ENCODE peak calls at places on chromosomes 2 and 18, in four cellular contexts. U is HTR-8/SVneo, Q is neural progenitor cell, L is DMS153. O is an unnamed sample.

GRCh38 chr2:110732422-110733413 is at the start of gene ACOXL:
- DNase-seq in U (no peak), Q (peak), L (no peak), O (no peak)

GRCh38 chr2:28271914-28272240 is 120.8 kb upstream of the FOSL2 start:
- DNase-seq in U (no peak), Q (no peak), L (no peak), O (no peak)

GRCh38 chr18:46324556-46324955 is 220.4 kb downstream of the HAUS1 start:
- DNase-seq in U (peak), Q (no peak), L (peak), O (peak)

GRCh38 chr2:145623136-145623535 is 1103.2 kb upstream of the ZEB2 start:
- DNase-seq in U (no peak), Q (no peak), L (no peak), O (no peak)

GRCh38 chr2:10411557-10411956 is 36.6 kb downstream of the ODC1 start:
- DNase-seq in U (no peak), Q (no peak), L (no peak), O (no peak)

GRCh38 chr2:122519366-122519765 is 763.9 kb downstream of the TSN start:
- DNase-seq in U (no peak), Q (peak), L (no peak), O (no peak)

GRCh38 chr2:236849508-236849907 is 236.2 kb upstream of the COPS8 start:
- DNase-seq in U (no peak), Q (no peak), L (no peak), O (no peak)

GRCh38 chr2:55108456-55108855 is 58.2 kb upstream of the RTN4 start:
- DNase-seq in U (no peak), Q (no peak), L (no peak), O (no peak)

GRCh38 chr2:28469947-28470585 is 25.8 kb upstream of the PLB1 start:
- DNase-seq in U (no peak), Q (no peak), L (peak), O (no peak)

GRCh38 chr2:163732718-163733117 is 3.1 kb downstream of the FIGN start:
- DNase-seq in U (no peak), Q (no peak), L (no peak), O (no peak)

GRCh38 chr2:17445744-17446143 is 72.5 kb downstream of the RAD51AP2 start:
- DNase-seq in U (no peak), Q (no peak), L (no peak), O (no peak)

GRCh38 chr2:218879881-218880748 is 537 bp upstream of the WNT10A start:
- DNase-seq in U (no peak), Q (no peak), L (no peak), O (no peak)

GRCh38 chr2:217330647-217331046 is 470.8 kb upstream of the TNP1 start:
- DNase-seq in U (no peak), Q (no peak), L (no peak), O (no peak)

GRCh38 chr18:56322403-56322802 is 316.0 kb downstream of the TXNL1 start:
- DNase-seq in U (no peak), Q (peak), L (no peak), O (no peak)

GRCh38 chr2:123696799-123697410 is 328.2 kb upstream of the CNTNAP5 start:
- DNase-seq in U (no peak), Q (no peak), L (no peak), O (no peak)

GRCh38 chr2:239589270-239589825 is 188.5 kb upstream of the HDAC4 start:
- DNase-seq in U (no peak), Q (no peak), L (no peak), O (no peak)

GRCh38 chr2:168594778-168595177 is 138.7 kb downstream of the CERS6 start:
- DNase-seq in U (no peak), Q (no peak), L (no peak), O (no peak)

GRCh38 chr18:2191180-2191790 is 380.0 kb downstream of the METTL4 start:
- DNase-seq in U (no peak), Q (no peak), L (no peak), O (no peak)

GRCh38 chr18:6362559-6363129 is 52.1 kb downstream of the L3MBTL4 start:
- DNase-seq in U (no peak), Q (no peak), L (no peak), O (no peak)

GRCh38 chr2:43269706-43270105 is 43.3 kb upstream of the ZFP36L2 start:
- DNase-seq in U (no peak), Q (no peak), L (no peak), O (no peak)

GRCh38 chr2:234949762-234950434 is 1.9 kb upstream of the SH3BP4 start:
- DNase-seq in U (peak), Q (no peak), L (no peak), O (peak)

GRCh38 chr2:127627740-127628571 is 18.0 kb upstream of the GPR17 start:
- DNase-seq in U (no peak), Q (no peak), L (no peak), O (no peak)

GRCh38 chr2:43846140-43846793 is 7.5 kb downstream of the ABCG8 start:
- DNase-seq in U (no peak), Q (no peak), L (no peak), O (no peak)

GRCh38 chr2:165161510-165161909 is 42.3 kb downstream of the SCN3A start:
- DNase-seq in U (no peak), Q (no peak), L (no peak), O (peak)

GRCh38 chr2:28348149-28348567 is 44.5 kb upstream of the FOSL2 start:
- DNase-seq in U (no peak), Q (no peak), L (no peak), O (no peak)

GRCh38 chr2:51224790-51225189 is 192.9 kb upstream of the NRXN1 start:
- DNase-seq in U (no peak), Q (no peak), L (no peak), O (no peak)

GRCh38 chr18:37668971-37669747 is 103.6 kb upstream of the CELF4 start:
- DNase-seq in U (no peak), Q (peak), L (peak), O (no peak)

GRCh38 chr2:23503682-23504081 is 118.7 kb downstream of the KLHL29 start:
- DNase-seq in U (no peak), Q (no peak), L (no peak), O (no peak)

GRCh38 chr2:144131042-144131441 is 388.9 kb downstream of the ZEB2 start:
- DNase-seq in U (no peak), Q (no peak), L (no peak), O (no peak)

GRCh38 chr18:24734058-24734457 is 273.6 kb downstream of the HRH4 start:
- DNase-seq in U (no peak), Q (peak), L (peak), O (no peak)

GRCh38 chr2:30240162-30240696 is 8.9 kb downstream of the LBH start:
- DNase-seq in U (no peak), Q (no peak), L (no peak), O (no peak)

GRCh38 chr2:36511858-36512630 is 85.9 kb downstream of the FEZ2 start:
- DNase-seq in U (no peak), Q (no peak), L (no peak), O (no peak)

GRCh38 chr18:54261894-54262293 is 7.4 kb upstream of the POLI start:
- DNase-seq in U (no peak), Q (no peak), L (no peak), O (no peak)

O was measured in AG04450.